ENCODE peak calls at places on chromosomes 5 and 9, in four cellular contexts. E is tibial nerve, Q is pancreas, I is IMR-90. O is an unnamed sample.

GRCh38 chr5:148760945-148761638 is 65.3 kb upstream of the ADRB2 start:
- DNase-seq in Q (no peak), I (no peak), E (no peak), O (no peak)

GRCh38 chr5:96537386-96537785 is 104.3 kb upstream of the PCSK1 start:
- DNase-seq in I (peak), Q (no peak), E (no peak), O (no peak)

GRCh38 chr9:125443367-125443766 is 181.7 kb downstream of the GAPVD1 start:
- DNase-seq in E (no peak), I (no peak), Q (peak), O (no peak)

GRCh38 chr9:114070188-114071103 is 7.7 kb downstream of the AMBP start:
- DNase-seq in E (no peak), Q (no peak), I (no peak), O (no peak)

GRCh38 chr5:31471916-31472315 is 60.0 kb downstream of the DROSHA start:
- DNase-seq in E (no peak), Q (no peak), I (no peak), O (no peak)

GRCh38 chr5:175696139-175696854 is 38.4 kb downstream of the HRH2 start:
- DNase-seq in E (peak), Q (peak), I (no peak), O (no peak)

GRCh38 chr5:40089269-40089668 is 590.4 kb upstream of the PTGER4 start:
- DNase-seq in E (no peak), I (peak), Q (no peak), O (no peak)

GRCh38 chr9:114588150-114588663 is 638 bp downstream of the ATP6V1G1 start:
- DNase-seq in I (peak), E (no peak), Q (no peak), O (no peak)

GRCh38 chr5:149694007-149694406 is 36.1 kb upstream of the PPARGC1B start:
- DNase-seq in I (no peak), E (no peak), Q (no peak), O (no peak)

GRCh38 chr9:87156247-87156646 is 208.9 kb upstream of the GAS1 start:
- DNase-seq in E (no peak), Q (no peak), I (no peak), O (no peak)

GRCh38 chr5:168227973-168228615 is 63.4 kb upstream of the WWC1 start:
- DNase-seq in I (no peak), Q (no peak), E (no peak), O (no peak)

GRCh38 chr5:149851211-149851610 is 93.4 kb downstream of the PDE6A start:
- DNase-seq in E (no peak), Q (no peak), I (no peak), O (no peak)

GRCh38 chr5:565782-566445 is 41.7 kb upstream of the SLC9A3 start:
- DNase-seq in E (no peak), Q (peak), I (peak), O (no peak)

GRCh38 chr9:127183814-127184582 is 61.6 kb upstream of the ANGPTL2 start:
- DNase-seq in Q (peak), I (peak), E (no peak), O (no peak)

GRCh38 chr5:173857231-173857630 is 30.9 kb upstream of the CPEB4 start:
- DNase-seq in E (no peak), I (no peak), Q (no peak), O (no peak)

GRCh38 chr5:67206381-67207328 is 10.1 kb upstream of the CD180 start:
- DNase-seq in Q (no peak), I (peak), E (no peak), O (no peak)

GRCh38 chr5:173888473-173889135 is 455 bp downstream of the CPEB4 start:
- DNase-seq in Q (peak), E (no peak), I (peak), O (no peak)

GRCh38 chr5:13866792-13867191 is 77.7 kb downstream of the DNAH5 start:
- DNase-seq in E (no peak), Q (no peak), I (peak), O (no peak)

GRCh38 chr5:113245427-113246052 is 189.2 kb downstream of the TSSK1B start:
- DNase-seq in I (no peak), Q (no peak), E (no peak), O (no peak)
- H3K27ac ChIP-seq in I (no peak), Q (no peak), E (peak), O (no peak)

DNA sequence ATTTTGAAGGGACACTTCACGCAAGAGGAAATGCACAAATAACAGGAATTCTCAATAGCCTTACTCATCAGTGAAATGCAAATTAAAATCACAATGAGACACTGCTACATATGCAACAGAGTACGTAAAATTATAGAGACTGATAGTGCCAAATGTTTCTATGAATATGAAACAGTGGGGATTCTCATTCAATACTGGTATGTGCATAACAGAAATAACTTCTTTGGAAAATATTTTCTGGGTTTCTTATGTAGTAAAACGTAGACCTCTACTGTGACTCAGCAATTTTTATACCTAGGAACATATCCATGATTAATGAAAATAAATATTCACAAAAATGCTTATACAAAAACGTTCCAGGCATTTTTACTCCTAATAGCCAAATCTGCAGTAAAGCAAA is 1625.2 kb downstream of the MAT2B start:
- DNase-seq in E (no peak), I (peak), Q (no peak), O (no peak)
- H3K27ac ChIP-seq in E (no peak), I (no peak), Q (no peak), O (no peak)

GRCh38 chr5:177311723-177312648 is at the start of gene MXD3:
- DNase-seq in Q (peak), I (peak), E (peak), O (peak)
- H3K27ac ChIP-seq in Q (no peak), I (peak), E (no peak), O (no peak)

GRCh38 chr9:134068742-134069535 is 1.1 kb upstream of the BRD3 start:
- DNase-seq in E (no peak), I (peak), Q (no peak), O (no peak)
- H3K27ac ChIP-seq in E (peak), I (peak), Q (peak), O (peak)

GRCh38 chr5:107389769-107390168 is 281.0 kb downstream of the EFNA5 start:
- DNase-seq in Q (no peak), I (no peak), E (no peak), O (no peak)
- H3K27ac ChIP-seq in Q (no peak), I (peak), E (no peak), O (no peak)

GRCh38 chr9:95060246-95060645 is 257.3 kb downstream of the FANCC start:
- DNase-seq in E (no peak), I (no peak), Q (no peak), O (no peak)
- H3K27ac ChIP-seq in E (peak), I (no peak), Q (no peak), O (no peak)

GRCh38 chr5:43075319-43076293 is 35.5 kb upstream of the ANXA2R start:
- DNase-seq in E (no peak), I (no peak), Q (no peak), O (no peak)

GRCh38 chr5:43078956-43079355 is 38.8 kb upstream of the ANXA2R start:
- DNase-seq in E (no peak), Q (no peak), I (peak), O (no peak)

GRCh38 chr5:43073597-43074546 is 33.8 kb upstream of the ANXA2R start:
- DNase-seq in Q (no peak), E (no peak), I (peak), O (no peak)

GRCh38 chr5:43074987-43075318 is 34.8 kb upstream of the ANXA2R start:
- DNase-seq in E (no peak), I (no peak), Q (no peak), O (no peak)
- H3K27ac ChIP-seq in E (no peak), I (no peak), Q (no peak), O (no peak)

GRCh38 chr9:37191403-37192089 is 71.2 kb downstream of the ZCCHC7 start:
- DNase-seq in I (no peak), Q (no peak), E (no peak), O (no peak)
- H3K27ac ChIP-seq in I (no peak), Q (no peak), E (no peak), O (no peak)

GRCh38 chr9:111975709-111976108 is 79.1 kb downstream of the UGCG start:
- DNase-seq in Q (peak), E (no peak), I (no peak), O (no peak)
- H3K27ac ChIP-seq in Q (no peak), E (no peak), I (no peak), O (no peak)